ENCODE peak calls at places on chromosomes 11 and 22, in seven cellular contexts. One of them, this sample, is unnamed.

GRCh38 chr11:125102025-125102424 is 9.4 kb downstream of the TMEM218 start:
- DNase-seq in aorta: no peak
- DNase-seq in MM.1S: no peak
- DNase-seq in HCT116: no peak
- DNase-seq in cardiac muscle cell: no peak
- DNase-seq in H9: no peak
- DNase-seq in Peyer's patch: no peak
- DNase-seq in this sample: no peak

GRCh38 chr22:39514373-39514973 is 5.9 kb upstream of the ATF4 start:
- DNase-seq in cardiac muscle cell: peak; percentile 58
- DNase-seq in MM.1S: no peak
- DNase-seq in H9: peak; percentile 50
- DNase-seq in Peyer's patch: peak; percentile 66
- DNase-seq in HCT116: no peak
- DNase-seq in aorta: peak; percentile 87
- DNase-seq in this sample: peak; percentile 44

GRCh38 chr11:86696004-86696403 is 23.6 kb upstream of the ME3 start:
- DNase-seq in MM.1S: no peak
- DNase-seq in HCT116: peak; percentile 27
- DNase-seq in H9: no peak
- DNase-seq in aorta: no peak
- DNase-seq in Peyer's patch: no peak
- DNase-seq in cardiac muscle cell: peak; percentile 95
- DNase-seq in this sample: no peak

GRCh38 chr11:6433998-6434650 is 6.7 kb downstream of the HPX start:
- DNase-seq in aorta: no peak
- DNase-seq in HCT116: no peak
- DNase-seq in H9: no peak
- DNase-seq in cardiac muscle cell: no peak
- DNase-seq in MM.1S: no peak
- DNase-seq in Peyer's patch: no peak
- DNase-seq in this sample: no peak

GRCh38 chr11:61281581-61282250 is 13.4 kb downstream of the VWCE start:
- DNase-seq in aorta: peak; percentile 84
- DNase-seq in cardiac muscle cell: peak; percentile 58
- DNase-seq in HCT116: peak; percentile 32
- DNase-seq in MM.1S: no peak
- DNase-seq in H9: peak; percentile 91
- DNase-seq in Peyer's patch: peak; percentile 76
- DNase-seq in this sample: no peak

GRCh38 chr22:27416553-27417427 is 384.8 kb downstream of the MN1 start:
- DNase-seq in MM.1S: no peak
- DNase-seq in HCT116: no peak
- DNase-seq in H9: peak; percentile 78
- DNase-seq in aorta: peak; percentile 74
- DNase-seq in cardiac muscle cell: peak; percentile 93
- DNase-seq in Peyer's patch: no peak
- DNase-seq in this sample: no peak

GRCh38 chr11:124085583-124085982 is 29.7 kb upstream of the VWA5A start:
- DNase-seq in aorta: no peak
- DNase-seq in cardiac muscle cell: no peak
- DNase-seq in Peyer's patch: no peak
- DNase-seq in H9: no peak
- DNase-seq in HCT116: no peak
- DNase-seq in MM.1S: no peak
- DNase-seq in this sample: no peak

GRCh38 chr11:61111786-61112517 is 9.7 kb downstream of the CD5 start:
- DNase-seq in Peyer's patch: no peak
- DNase-seq in aorta: peak; percentile 27
- DNase-seq in HCT116: no peak
- DNase-seq in cardiac muscle cell: no peak
- DNase-seq in H9: no peak
- DNase-seq in MM.1S: no peak
- DNase-seq in this sample: peak; percentile 66

GRCh38 chr11:14132312-14132711 is 169.8 kb downstream of the SPON1 start:
- DNase-seq in MM.1S: no peak
- DNase-seq in aorta: no peak
- DNase-seq in Peyer's patch: no peak
- DNase-seq in cardiac muscle cell: no peak
- DNase-seq in H9: no peak
- DNase-seq in HCT116: no peak
- DNase-seq in this sample: no peak

GRCh38 chr11:72349616-72350218 is 84.6 kb downstream of the CLPB start:
- DNase-seq in MM.1S: no peak
- DNase-seq in Peyer's patch: no peak
- DNase-seq in aorta: peak; percentile 82
- DNase-seq in HCT116: no peak
- DNase-seq in cardiac muscle cell: peak; percentile 20
- DNase-seq in H9: no peak
- DNase-seq in this sample: no peak

GRCh38 chr11:2383823-2384722 is 7.0 kb downstream of the CD81 start:
- DNase-seq in Peyer's patch: peak; percentile 71
- DNase-seq in MM.1S: no peak
- DNase-seq in cardiac muscle cell: no peak
- DNase-seq in aorta: no peak
- DNase-seq in H9: peak; percentile 60
- DNase-seq in HCT116: no peak
- DNase-seq in this sample: peak; percentile 24

GRCh38 chr11:95568236-95568635 is 221.3 kb downstream of the FAM76B start:
- DNase-seq in Peyer's patch: no peak
- DNase-seq in H9: no peak
- DNase-seq in cardiac muscle cell: no peak
- DNase-seq in aorta: no peak
- DNase-seq in MM.1S: no peak
- DNase-seq in HCT116: no peak
- DNase-seq in this sample: no peak

GRCh38 chr22:31344369-31345330 is 1.5 kb downstream of the PATZ1 start:
- DNase-seq in H9: peak; percentile 41
- DNase-seq in MM.1S: no peak
- DNase-seq in aorta: peak; percentile 80
- DNase-seq in Peyer's patch: peak; percentile 73
- DNase-seq in cardiac muscle cell: peak; percentile 59
- DNase-seq in HCT116: no peak
- DNase-seq in this sample: peak; percentile 26

GRCh38 chr11:75717608-75718403 is at the start of gene MOGAT2:
- DNase-seq in H9: no peak
- DNase-seq in HCT116: no peak
- DNase-seq in Peyer's patch: peak; percentile 82
- DNase-seq in aorta: no peak
- DNase-seq in cardiac muscle cell: no peak
- DNase-seq in MM.1S: no peak
- DNase-seq in this sample: no peak

GRCh38 chr11:57513911-57514537 is 1.5 kb downstream of the SLC43A1 start:
- DNase-seq in cardiac muscle cell: peak; percentile 56
- DNase-seq in MM.1S: no peak
- DNase-seq in Peyer's patch: peak; percentile 66
- DNase-seq in HCT116: no peak
- DNase-seq in H9: peak; percentile 57
- DNase-seq in aorta: peak; percentile 84
- DNase-seq in this sample: peak; percentile 26

GRCh38 chr11:131665344-131665968 is 295.0 kb downstream of the NTM start:
- DNase-seq in MM.1S: no peak
- DNase-seq in aorta: no peak
- DNase-seq in HCT116: no peak
- DNase-seq in Peyer's patch: no peak
- DNase-seq in cardiac muscle cell: no peak
- DNase-seq in H9: no peak
- DNase-seq in this sample: no peak

GRCh38 chr11:8763070-8763469 is 80.5 kb downstream of the RPL27A start:
- DNase-seq in H9: no peak
- DNase-seq in Peyer's patch: no peak
- DNase-seq in HCT116: no peak
- DNase-seq in cardiac muscle cell: no peak
- DNase-seq in aorta: no peak
- DNase-seq in MM.1S: no peak
- DNase-seq in this sample: no peak
- H3K27ac ChIP-seq in H9: no peak overlapping the region
- H3K27ac ChIP-seq in Peyer's patch: no peak overlapping the region
- H3K27ac ChIP-seq in HCT116: no peak overlapping the region
- H3K27ac ChIP-seq in cardiac muscle cell: no peak overlapping the region
- H3K27ac ChIP-seq in aorta: no peak overlapping the region
- H3K27ac ChIP-seq in MM.1S: no peak overlapping the region
- H3K27ac ChIP-seq in this sample: no peak overlapping the region

GRCh38 chr11:128968916-128969315 is 26.2 kb upstream of the TP53AIP1 start:
- DNase-seq in Peyer's patch: no peak
- DNase-seq in MM.1S: no peak
- DNase-seq in H9: no peak
- DNase-seq in aorta: no peak
- DNase-seq in cardiac muscle cell: no peak
- DNase-seq in HCT116: no peak
- DNase-seq in this sample: no peak
- H3K27ac ChIP-seq in Peyer's patch: no peak overlapping the region
- H3K27ac ChIP-seq in MM.1S: no peak overlapping the region
- H3K27ac ChIP-seq in H9: no peak overlapping the region
- H3K27ac ChIP-seq in aorta: no peak overlapping the region
- H3K27ac ChIP-seq in cardiac muscle cell: no peak overlapping the region
- H3K27ac ChIP-seq in HCT116: no peak overlapping the region
- H3K27ac ChIP-seq in this sample: no peak overlapping the region

DNA sequence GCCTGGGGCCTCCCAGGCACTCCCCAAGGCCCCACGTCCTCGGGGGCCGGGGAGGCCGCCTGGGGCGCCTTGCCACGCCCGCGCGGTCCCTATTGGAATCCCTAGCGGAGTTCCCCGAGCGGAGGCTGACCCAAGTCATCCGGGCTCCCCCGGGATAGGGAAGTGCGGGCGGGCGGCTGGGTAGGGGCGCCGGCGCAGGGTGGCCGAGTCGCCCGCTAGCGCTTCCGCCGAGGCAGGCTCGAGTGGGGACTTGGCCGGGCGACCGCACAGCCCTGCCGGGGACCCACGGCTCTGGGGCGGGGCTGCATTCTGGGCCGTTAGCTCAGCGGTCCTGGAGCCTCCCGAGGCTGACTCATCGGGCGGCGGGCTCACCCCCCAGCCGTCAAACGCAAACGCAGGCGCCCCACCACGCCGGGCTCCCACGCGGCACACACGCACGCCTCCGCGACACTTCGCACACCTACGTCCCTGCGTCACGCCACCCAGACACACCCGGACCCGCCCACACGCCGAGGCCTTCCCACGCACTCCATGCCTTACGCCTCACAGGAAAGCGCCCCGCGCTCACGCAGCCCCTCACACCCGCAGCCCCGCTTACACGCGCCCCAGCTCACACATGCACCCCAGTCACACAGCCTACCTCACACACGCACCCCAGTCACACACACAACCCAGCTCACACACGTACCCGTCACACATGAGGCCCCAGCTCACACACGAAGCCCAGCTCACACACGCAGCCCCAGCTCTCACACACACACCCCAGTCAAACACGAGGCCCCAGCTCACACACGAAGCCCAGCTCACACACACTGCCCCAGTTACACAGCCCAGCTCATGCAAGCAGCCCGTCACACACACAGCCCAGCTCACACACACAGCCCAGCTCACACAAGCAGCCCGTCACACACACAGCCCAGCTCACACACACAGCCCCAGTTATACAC is 1.1 kb downstream of the PHLDB1 start:
- DNase-seq in aorta: peak; percentile 96
- DNase-seq in MM.1S: no peak
- DNase-seq in HCT116: no peak
- DNase-seq in cardiac muscle cell: peak; percentile 89
- DNase-seq in H9: no peak
- DNase-seq in Peyer's patch: peak; percentile 76
- DNase-seq in this sample: peak; percentile 96
- H3K27ac ChIP-seq in aorta: peak overlapping the region; percentile 92
- H3K27ac ChIP-seq in MM.1S: no peak overlapping the region
- H3K27ac ChIP-seq in HCT116: peak overlapping the region; percentile 59
- H3K27ac ChIP-seq in cardiac muscle cell: no peak overlapping the region
- H3K27ac ChIP-seq in H9: no peak overlapping the region
- H3K27ac ChIP-seq in Peyer's patch: peak overlapping the region; percentile 75
- H3K27ac ChIP-seq in this sample: peak overlapping the region; percentile 67

GRCh38 chr11:111438846-111439520 is 59.9 kb upstream of the POU2AF1 start:
- DNase-seq in Peyer's patch: peak; percentile 16
- DNase-seq in H9: no peak
- DNase-seq in MM.1S: peak; percentile 97
- DNase-seq in aorta: peak; percentile 71
- DNase-seq in HCT116: no peak
- DNase-seq in cardiac muscle cell: no peak
- DNase-seq in this sample: no peak

GRCh38 chr11:111439905-111440304 is 60.8 kb upstream of the POU2AF1 start:
- DNase-seq in cardiac muscle cell: no peak
- DNase-seq in aorta: no peak
- DNase-seq in HCT116: no peak
- DNase-seq in Peyer's patch: no peak
- DNase-seq in H9: no peak
- DNase-seq in MM.1S: peak; percentile 79
- DNase-seq in this sample: no peak

GRCh38 chr11:111440416-111441205 is 61.5 kb upstream of the POU2AF1 start:
- DNase-seq in Peyer's patch: no peak
- DNase-seq in HCT116: no peak
- DNase-seq in H9: no peak
- DNase-seq in aorta: no peak
- DNase-seq in MM.1S: no peak
- DNase-seq in cardiac muscle cell: no peak
- DNase-seq in this sample: no peak

GRCh38 chr11:111435046-111435698 is 56.1 kb upstream of the POU2AF1 start:
- DNase-seq in Peyer's patch: no peak
- DNase-seq in HCT116: no peak
- DNase-seq in cardiac muscle cell: no peak
- DNase-seq in H9: no peak
- DNase-seq in aorta: no peak
- DNase-seq in MM.1S: no peak
- DNase-seq in this sample: no peak

DNA sequence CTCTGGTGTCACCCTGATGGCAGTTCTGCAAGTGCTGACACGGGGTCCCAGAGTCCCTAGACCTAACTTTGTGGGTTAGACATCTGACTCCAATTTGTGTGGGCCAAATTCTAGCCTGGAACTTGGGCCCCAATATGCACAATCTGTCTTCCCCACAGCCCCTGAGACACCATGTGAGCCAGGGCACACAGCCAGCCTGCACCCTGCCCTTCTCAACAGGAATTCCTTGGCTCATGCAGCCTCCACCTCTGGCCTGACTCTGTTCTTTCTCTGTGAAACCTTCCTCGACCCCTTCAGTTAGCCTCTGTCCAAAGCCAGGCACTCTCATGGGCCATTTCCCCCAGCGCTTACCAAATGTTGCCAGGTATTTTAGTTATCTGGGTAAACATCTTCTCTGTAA is 59.1 kb upstream of the POU2AF1 start:
- DNase-seq in HCT116: no peak
- DNase-seq in Peyer's patch: peak; percentile 31
- DNase-seq in MM.1S: no peak
- DNase-seq in cardiac muscle cell: no peak
- DNase-seq in aorta: peak; percentile 42
- DNase-seq in H9: no peak
- DNase-seq in this sample: no peak
- H3K27ac ChIP-seq in HCT116: no peak overlapping the region
- H3K27ac ChIP-seq in Peyer's patch: no peak overlapping the region
- H3K27ac ChIP-seq in MM.1S: peak overlapping the region; percentile 94
- H3K27ac ChIP-seq in cardiac muscle cell: no peak overlapping the region
- H3K27ac ChIP-seq in aorta: no peak overlapping the region
- H3K27ac ChIP-seq in H9: no peak overlapping the region
- H3K27ac ChIP-seq in this sample: no peak overlapping the region

DNA sequence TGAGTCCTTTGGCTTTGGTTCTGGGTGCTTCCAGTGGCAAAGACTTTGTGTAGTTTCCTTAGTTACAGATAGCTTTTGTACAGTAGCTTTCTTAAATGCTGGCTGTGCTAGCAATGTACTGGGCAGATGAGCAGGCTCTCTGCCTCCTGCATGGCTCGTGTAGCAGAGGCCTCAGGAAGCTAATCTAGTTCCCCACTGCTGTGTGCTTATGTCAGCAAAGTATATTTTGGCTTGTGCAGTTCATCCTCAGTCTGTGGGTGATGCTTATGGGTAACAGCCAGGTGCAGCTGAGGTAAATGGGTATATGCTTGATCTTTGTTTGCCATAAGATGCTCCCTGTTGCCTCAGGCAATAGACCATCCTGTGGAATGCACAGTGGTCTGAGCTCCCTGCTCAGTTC is 69.0 kb upstream of the FAM181B start:
- DNase-seq in Peyer's patch: no peak
- DNase-seq in MM.1S: peak; percentile 92
- DNase-seq in H9: no peak
- DNase-seq in aorta: no peak
- DNase-seq in HCT116: no peak
- DNase-seq in cardiac muscle cell: no peak
- DNase-seq in this sample: no peak
- H3K27ac ChIP-seq in Peyer's patch: no peak overlapping the region
- H3K27ac ChIP-seq in MM.1S: peak overlapping the region; percentile 75
- H3K27ac ChIP-seq in H9: no peak overlapping the region
- H3K27ac ChIP-seq in aorta: no peak overlapping the region
- H3K27ac ChIP-seq in HCT116: no peak overlapping the region
- H3K27ac ChIP-seq in cardiac muscle cell: no peak overlapping the region
- H3K27ac ChIP-seq in this sample: no peak overlapping the region